ENCODE peak calls at places on chromosome 6, in five cellular contexts. D, C, Q, X and Z are unnamed samples.

GRCh38 chr6:157323114-157323923 is at the start of gene TMEM242:
- DNase-seq in D (peak), C (no peak), Q (peak), X (peak), Z (peak)

GRCh38 chr6:97778290-97779038 is 495.4 kb upstream of the MMS22L start:
- DNase-seq in D (no peak), C (no peak), Q (no peak), X (no peak), Z (no peak)

GRCh38 chr6:132357120-132357519 is 44.2 kb downstream of the MOXD1 start:
- DNase-seq in D (peak), C (no peak), Q (no peak), X (no peak), Z (no peak)

GRCh38 chr6:44727651-44728630 is 340.4 kb downstream of the CDC5L start:
- DNase-seq in D (no peak), C (no peak), Q (no peak), X (no peak), Z (no peak)

GRCh38 chr6:27545271-27546046 is 72.6 kb upstream of the ZNF184 start:
- DNase-seq in D (peak), C (peak), Q (no peak), X (peak), Z (no peak)

GRCh38 chr6:159084493-159085091 is 39.8 kb upstream of the TAGAP start:
- DNase-seq in D (peak), C (no peak), Q (no peak), X (no peak), Z (no peak)

GRCh38 chr6:17099401-17100059 is 2.3 kb upstream of the STMND1 start:
- DNase-seq in D (no peak), C (no peak), Q (no peak), X (no peak), Z (no peak)

GRCh38 chr6:108736832-108737231 is 111.4 kb upstream of the ARMC2 start:
- DNase-seq in D (peak), C (no peak), Q (no peak), X (no peak), Z (no peak)

GRCh38 chr6:109174911-109175310 is 79.6 kb downstream of the CEP57L1 start:
- DNase-seq in D (no peak), C (no peak), Q (no peak), X (no peak), Z (no peak)